ENCODE peak calls at places on chromosomes 7 and 10, in five cellular contexts. T is activated T-cell treated with anti-CD3 and anti-CD28 coated beads, Interleukin-2, amount 50 U/mL, for 72 hours; P is pancreas; H is K562; G is effector memory CD8-positive, alpha-beta T cell. L is an unnamed sample.

GRCh38 chr10:14040787-14041631 is 289.7 kb downstream of the FRMD4A start:
- ATAC-seq in T (no peak), P (peak; percentile 34), H (no peak), G (no peak), L (no peak)

GRCh38 chr7:28423112-28423511 is 10.8 kb downstream of the CREB5 start:
- ATAC-seq in T (no peak), P (no peak), H (no peak), G (no peak), L (no peak)

GRCh38 chr10:75211007-75211735 is 575 bp downstream of the VDAC2 start:
- ATAC-seq in T (no peak), P (peak; percentile 58), H (peak; percentile 70), G (no peak), L (peak; percentile 19)

GRCh38 chr7:158502068-158502750 is 85.4 kb downstream of the PTPRN2 start:
- ATAC-seq in T (no peak), P (no peak), H (no peak), G (no peak), L (no peak)

GRCh38 chr10:117684673-117685211 is 142.2 kb downstream of the EMX2 start:
- ATAC-seq in T (no peak), P (peak; percentile 42), H (peak; percentile 58), G (no peak), L (peak; percentile 47)

GRCh38 chr10:75016290-75016689 is 95.2 kb upstream of the SAMD8 start:
- ATAC-seq in T (no peak), P (no peak), H (no peak), G (no peak), L (no peak)

GRCh38 chr10:43809211-43809930 is 160.7 kb upstream of the ZNF32 start:
- ATAC-seq in T (no peak), P (no peak), H (no peak), G (no peak), L (no peak)

GRCh38 chr7:15886626-15887025 is 200.1 kb upstream of the MEOX2 start:
- ATAC-seq in T (no peak), P (no peak), H (no peak), G (no peak), L (no peak)

L was measured in esophagus mucosa.